ENCODE peak calls at places on chromosome 5, in four cellular contexts. One of them, this sample, is unnamed.
A peak's percentile ranks its signal among the peaks of the same experiment; 100 is the strongest.

GRCh38 chr5:141330299-141331080 is at the start of gene PCDHGA1:
- DNase-seq in stimulated activated CD8-positive, alpha-beta memory T cell treated with anti-CD3 and anti-CD28 coated beads, Interleukin-7, amount 100 ng/mL, for 4 hours: no peak
- DNase-seq in NCI-H1092: no peak
- DNase-seq in SHP77: peak; percentile 18
- DNase-seq in this sample: no peak

GRCh38 chr5:138610468-138611294 is 35.5 kb upstream of the HSPA9 start:
- DNase-seq in stimulated activated CD8-positive, alpha-beta memory T cell treated with anti-CD3 and anti-CD28 coated beads, Interleukin-7, amount 100 ng/mL, for 4 hours: no peak
- DNase-seq in NCI-H1092: no peak
- DNase-seq in SHP77: no peak
- DNase-seq in this sample: no peak

GRCh38 chr5:133794066-133794465 is 174.4 kb downstream of the C5orf15 start:
- DNase-seq in stimulated activated CD8-positive, alpha-beta memory T cell treated with anti-CD3 and anti-CD28 coated beads, Interleukin-7, amount 100 ng/mL, for 4 hours: no peak
- DNase-seq in NCI-H1092: no peak
- DNase-seq in SHP77: no peak
- DNase-seq in this sample: no peak

GRCh38 chr5:102049517-102049916 is 246.6 kb downstream of the SLCO4C1 start:
- DNase-seq in stimulated activated CD8-positive, alpha-beta memory T cell treated with anti-CD3 and anti-CD28 coated beads, Interleukin-7, amount 100 ng/mL, for 4 hours: no peak
- DNase-seq in NCI-H1092: peak; percentile 68
- DNase-seq in SHP77: peak; percentile 92
- DNase-seq in this sample: no peak

GRCh38 chr5:107553063-107553676 is 117.6 kb downstream of the EFNA5 start:
- DNase-seq in stimulated activated CD8-positive, alpha-beta memory T cell treated with anti-CD3 and anti-CD28 coated beads, Interleukin-7, amount 100 ng/mL, for 4 hours: no peak
- DNase-seq in NCI-H1092: no peak
- DNase-seq in SHP77: no peak
- DNase-seq in this sample: no peak

GRCh38 chr5:1800470-1801060 is 642 bp upstream of the NDUFS6 start:
- DNase-seq in stimulated activated CD8-positive, alpha-beta memory T cell treated with anti-CD3 and anti-CD28 coated beads, Interleukin-7, amount 100 ng/mL, for 4 hours: no peak
- DNase-seq in NCI-H1092: peak; percentile 41
- DNase-seq in SHP77: no peak
- DNase-seq in this sample: no peak

GRCh38 chr5:9686211-9686610 is 56.1 kb upstream of the TAS2R1 start:
- DNase-seq in stimulated activated CD8-positive, alpha-beta memory T cell treated with anti-CD3 and anti-CD28 coated beads, Interleukin-7, amount 100 ng/mL, for 4 hours: no peak
- DNase-seq in NCI-H1092: no peak
- DNase-seq in SHP77: no peak
- DNase-seq in this sample: no peak

GRCh38 chr5:167639761-167640160 is 651.7 kb upstream of the WWC1 start:
- DNase-seq in stimulated activated CD8-positive, alpha-beta memory T cell treated with anti-CD3 and anti-CD28 coated beads, Interleukin-7, amount 100 ng/mL, for 4 hours: no peak
- DNase-seq in NCI-H1092: no peak
- DNase-seq in SHP77: no peak
- DNase-seq in this sample: no peak

GRCh38 chr5:173627860-173628392 is 11.5 kb upstream of the BOD1 start:
- DNase-seq in stimulated activated CD8-positive, alpha-beta memory T cell treated with anti-CD3 and anti-CD28 coated beads, Interleukin-7, amount 100 ng/mL, for 4 hours: no peak
- DNase-seq in NCI-H1092: no peak
- DNase-seq in SHP77: no peak
- DNase-seq in this sample: no peak

GRCh38 chr5:10036136-10036535 is 213.6 kb downstream of the ATPSCKMT start:
- DNase-seq in stimulated activated CD8-positive, alpha-beta memory T cell treated with anti-CD3 and anti-CD28 coated beads, Interleukin-7, amount 100 ng/mL, for 4 hours: no peak
- DNase-seq in NCI-H1092: no peak
- DNase-seq in SHP77: no peak
- DNase-seq in this sample: no peak

GRCh38 chr5:128965638-128966302 is 482 bp downstream of the SLC27A6 start:
- DNase-seq in stimulated activated CD8-positive, alpha-beta memory T cell treated with anti-CD3 and anti-CD28 coated beads, Interleukin-7, amount 100 ng/mL, for 4 hours: no peak
- DNase-seq in NCI-H1092: no peak
- DNase-seq in SHP77: no peak
- DNase-seq in this sample: no peak

GRCh38 chr5:77354454-77354853 is 137.7 kb downstream of the WDR41 start:
- DNase-seq in stimulated activated CD8-positive, alpha-beta memory T cell treated with anti-CD3 and anti-CD28 coated beads, Interleukin-7, amount 100 ng/mL, for 4 hours: no peak
- DNase-seq in NCI-H1092: no peak
- DNase-seq in SHP77: no peak
- DNase-seq in this sample: no peak

GRCh38 chr5:173331956-173332479 is 3.8 kb upstream of the STC2 start:
- DNase-seq in stimulated activated CD8-positive, alpha-beta memory T cell treated with anti-CD3 and anti-CD28 coated beads, Interleukin-7, amount 100 ng/mL, for 4 hours: peak; percentile 46
- DNase-seq in NCI-H1092: peak; percentile 19
- DNase-seq in SHP77: peak; percentile 49
- DNase-seq in this sample: peak; percentile 68

GRCh38 chr5:54867310-54867944 is 118.0 kb downstream of the ESM1 start:
- DNase-seq in stimulated activated CD8-positive, alpha-beta memory T cell treated with anti-CD3 and anti-CD28 coated beads, Interleukin-7, amount 100 ng/mL, for 4 hours: no peak
- DNase-seq in NCI-H1092: no peak
- DNase-seq in SHP77: peak; percentile 34
- DNase-seq in this sample: no peak

GRCh38 chr5:144451187-144451973 is 280.7 kb downstream of the KCTD16 start:
- DNase-seq in stimulated activated CD8-positive, alpha-beta memory T cell treated with anti-CD3 and anti-CD28 coated beads, Interleukin-7, amount 100 ng/mL, for 4 hours: no peak
- DNase-seq in NCI-H1092: no peak
- DNase-seq in SHP77: no peak
- DNase-seq in this sample: no peak

This sample was measured in breast epithelium.